ENCODE peak calls at places on chromosomes 6 and 20, in ten cellular contexts. One of them, this sample, is unnamed.

GRCh38 chr20:49706548-49707517 is 6.8 kb downstream of the B4GALT5 start:
- DNase-seq in GM23338: peak; percentile 37
- DNase-seq in transverse colon: peak; percentile 48
- DNase-seq in right lobe of liver: no peak
- DNase-seq in kidney: no peak
- DNase-seq in cardiac muscle cell: peak; percentile 48
- DNase-seq in adrenal gland: no peak
- DNase-seq in A549: peak; percentile 58
- DNase-seq in upper lobe of right lung: no peak
- DNase-seq in hepatocyte: peak; percentile 48
- DNase-seq in this sample: peak; percentile 50

GRCh38 chr6:166767191-166767590 is 140.1 kb upstream of the RPS6KA2 start:
- DNase-seq in transverse colon: no peak
- DNase-seq in upper lobe of right lung: no peak
- DNase-seq in hepatocyte: no peak
- DNase-seq in adrenal gland: no peak
- DNase-seq in kidney: no peak
- DNase-seq in GM23338: no peak
- DNase-seq in cardiac muscle cell: no peak
- DNase-seq in A549: no peak
- DNase-seq in right lobe of liver: no peak
- DNase-seq in this sample: peak; percentile 6

GRCh38 chr6:134979142-134979541 is 29.2 kb upstream of the ALDH8A1 start:
- DNase-seq in cardiac muscle cell: no peak
- DNase-seq in hepatocyte: no peak
- DNase-seq in kidney: no peak
- DNase-seq in right lobe of liver: no peak
- DNase-seq in GM23338: no peak
- DNase-seq in A549: no peak
- DNase-seq in upper lobe of right lung: no peak
- DNase-seq in adrenal gland: no peak
- DNase-seq in transverse colon: no peak
- DNase-seq in this sample: no peak

GRCh38 chr6:14001329-14002012 is 76.7 kb downstream of the RNF182 start:
- DNase-seq in upper lobe of right lung: no peak
- DNase-seq in hepatocyte: peak; percentile 65
- DNase-seq in adrenal gland: no peak
- DNase-seq in GM23338: no peak
- DNase-seq in A549: peak; percentile 79
- DNase-seq in right lobe of liver: no peak
- DNase-seq in transverse colon: no peak
- DNase-seq in kidney: peak; percentile 39
- DNase-seq in cardiac muscle cell: no peak
- DNase-seq in this sample: no peak

GRCh38 chr20:18004389-18005031 is 35.7 kb downstream of the MGME1 start:
- DNase-seq in cardiac muscle cell: no peak
- DNase-seq in GM23338: no peak
- DNase-seq in upper lobe of right lung: no peak
- DNase-seq in adrenal gland: no peak
- DNase-seq in hepatocyte: no peak
- DNase-seq in kidney: no peak
- DNase-seq in right lobe of liver: no peak
- DNase-seq in A549: no peak
- DNase-seq in transverse colon: peak; percentile 6
- DNase-seq in this sample: no peak

GRCh38 chr6:88493717-88494116 is 327.6 kb upstream of the CNR1 start:
- DNase-seq in A549: no peak
- DNase-seq in cardiac muscle cell: no peak
- DNase-seq in transverse colon: no peak
- DNase-seq in GM23338: no peak
- DNase-seq in upper lobe of right lung: no peak
- DNase-seq in hepatocyte: no peak
- DNase-seq in right lobe of liver: no peak
- DNase-seq in adrenal gland: no peak
- DNase-seq in kidney: no peak
- DNase-seq in this sample: no peak

GRCh38 chr6:143176090-143177021 is 115.7 kb downstream of the AIG1 start:
- DNase-seq in upper lobe of right lung: no peak
- DNase-seq in adrenal gland: no peak
- DNase-seq in hepatocyte: no peak
- DNase-seq in transverse colon: no peak
- DNase-seq in A549: no peak
- DNase-seq in cardiac muscle cell: no peak
- DNase-seq in right lobe of liver: no peak
- DNase-seq in GM23338: peak; percentile 45
- DNase-seq in kidney: no peak
- DNase-seq in this sample: no peak

GRCh38 chr6:125546827-125547226 is 202.6 kb upstream of the HEY2 start:
- DNase-seq in right lobe of liver: peak; percentile 47
- DNase-seq in GM23338: peak; percentile 27
- DNase-seq in A549: peak; percentile 26
- DNase-seq in transverse colon: no peak
- DNase-seq in upper lobe of right lung: no peak
- DNase-seq in kidney: no peak
- DNase-seq in cardiac muscle cell: no peak
- DNase-seq in hepatocyte: no peak
- DNase-seq in adrenal gland: no peak
- DNase-seq in this sample: no peak

GRCh38 chr6:148342146-148343027 is at the start of gene SASH1:
- DNase-seq in kidney: peak; percentile 88
- DNase-seq in A549: peak; percentile 72
- DNase-seq in upper lobe of right lung: peak; percentile 83
- DNase-seq in GM23338: peak; percentile 97
- DNase-seq in hepatocyte: peak; percentile 78
- DNase-seq in transverse colon: peak; percentile 71
- DNase-seq in adrenal gland: peak; percentile 38
- DNase-seq in cardiac muscle cell: peak; percentile 95
- DNase-seq in right lobe of liver: peak; percentile 79
- DNase-seq in this sample: peak; percentile 75
- H3K4me3 ChIP-seq in kidney: peak within 1 kb of the TSS; percentile 88
- H3K4me3 ChIP-seq in A549: peak within 1 kb of the TSS; percentile 65
- H3K4me3 ChIP-seq in upper lobe of right lung: peak within 1 kb of the TSS; percentile 71
- H3K4me3 ChIP-seq in GM23338: peak within 1 kb of the TSS; percentile 84
- H3K4me3 ChIP-seq in hepatocyte: peak within 1 kb of the TSS; percentile 47
- H3K4me3 ChIP-seq in transverse colon: peak within 1 kb of the TSS; percentile 59
- H3K4me3 ChIP-seq in adrenal gland: no peak within 1 kb of the TSS
- H3K4me3 ChIP-seq in cardiac muscle cell: peak within 1 kb of the TSS; percentile 91
- H3K4me3 ChIP-seq in right lobe of liver: peak within 1 kb of the TSS; percentile 62
- H3K4me3 ChIP-seq in this sample: peak within 1 kb of the TSS; percentile 52

GRCh38 chr20:32468860-32469259 is 110.7 kb downstream of the ASXL1 start:
- DNase-seq in GM23338: no peak
- DNase-seq in cardiac muscle cell: no peak
- DNase-seq in adrenal gland: no peak
- DNase-seq in right lobe of liver: no peak
- DNase-seq in kidney: peak; percentile 51
- DNase-seq in A549: no peak
- DNase-seq in upper lobe of right lung: no peak
- DNase-seq in hepatocyte: no peak
- DNase-seq in transverse colon: no peak
- DNase-seq in this sample: no peak

GRCh38 chr20:32467506-32468312 is 109.6 kb downstream of the ASXL1 start:
- DNase-seq in GM23338: no peak
- DNase-seq in upper lobe of right lung: no peak
- DNase-seq in A549: no peak
- DNase-seq in right lobe of liver: no peak
- DNase-seq in kidney: peak; percentile 73
- DNase-seq in transverse colon: peak; percentile 82
- DNase-seq in cardiac muscle cell: no peak
- DNase-seq in hepatocyte: no peak
- DNase-seq in adrenal gland: no peak
- DNase-seq in this sample: peak; percentile 89

GRCh38 chr20:32468313-32468640 is 110.1 kb downstream of the ASXL1 start:
- DNase-seq in cardiac muscle cell: no peak
- DNase-seq in GM23338: no peak
- DNase-seq in right lobe of liver: no peak
- DNase-seq in kidney: peak; percentile 35
- DNase-seq in hepatocyte: no peak
- DNase-seq in transverse colon: no peak
- DNase-seq in upper lobe of right lung: no peak
- DNase-seq in adrenal gland: no peak
- DNase-seq in A549: no peak
- DNase-seq in this sample: peak; percentile 65

GRCh38 chr20:32465092-32465900 is 107.2 kb downstream of the ASXL1 start:
- DNase-seq in right lobe of liver: peak; percentile 82
- DNase-seq in upper lobe of right lung: peak; percentile 88
- DNase-seq in adrenal gland: peak; percentile 85
- DNase-seq in hepatocyte: peak; percentile 94
- DNase-seq in cardiac muscle cell: no peak
- DNase-seq in GM23338: no peak
- DNase-seq in transverse colon: peak; percentile 94
- DNase-seq in kidney: peak; percentile 96
- DNase-seq in A549: peak; percentile 88
- DNase-seq in this sample: peak; percentile 91

DNA sequence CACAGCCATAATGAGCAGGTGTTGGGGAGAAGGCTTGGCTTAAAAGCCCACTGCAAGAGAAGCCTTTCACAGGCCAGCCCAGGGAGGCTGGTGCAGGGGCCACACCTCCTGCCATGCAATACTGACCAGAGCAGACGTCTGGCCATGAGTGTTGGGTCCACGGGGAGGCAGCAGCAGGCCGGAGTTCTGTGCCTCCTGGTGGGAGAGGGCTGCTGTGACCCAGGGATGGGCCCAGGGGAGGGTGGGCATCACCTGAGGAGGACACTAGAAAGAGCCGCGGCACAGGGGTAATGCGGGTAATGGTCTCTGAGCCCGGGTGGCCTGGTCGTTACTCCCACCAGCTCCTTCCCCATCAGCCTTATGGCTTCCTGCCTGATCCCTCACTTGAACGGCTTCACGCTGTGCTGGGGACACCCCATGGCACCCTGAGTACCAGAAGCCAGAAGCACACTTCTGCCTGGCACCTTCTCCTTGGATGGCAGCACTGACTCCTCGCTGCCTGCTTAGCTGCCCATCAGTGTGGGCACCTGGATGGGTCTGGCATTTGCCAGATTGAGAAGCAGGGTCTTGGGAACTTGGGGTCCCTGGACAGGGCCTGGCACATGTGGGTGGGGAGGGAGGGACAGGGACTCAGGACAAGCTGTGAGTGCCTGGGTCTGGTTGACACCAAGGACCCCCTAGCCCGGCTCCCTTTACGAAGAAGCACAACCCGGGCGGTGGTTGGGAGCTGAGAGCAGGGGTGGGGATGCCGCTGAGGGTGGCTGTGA is 108.8 kb downstream of the ASXL1 start:
- DNase-seq in upper lobe of right lung: no peak
- DNase-seq in right lobe of liver: no peak
- DNase-seq in cardiac muscle cell: no peak
- DNase-seq in transverse colon: no peak
- DNase-seq in A549: no peak
- DNase-seq in adrenal gland: no peak
- DNase-seq in GM23338: no peak
- DNase-seq in hepatocyte: no peak
- DNase-seq in kidney: peak; percentile 73
- DNase-seq in this sample: no peak
- H3K27ac ChIP-seq in upper lobe of right lung: peak overlapping the region; percentile 58
- H3K27ac ChIP-seq in right lobe of liver: peak overlapping the region; percentile 76
- H3K27ac ChIP-seq in cardiac muscle cell: peak overlapping the region; percentile 22
- H3K27ac ChIP-seq in transverse colon: peak overlapping the region; percentile 96
- H3K27ac ChIP-seq in A549: peak overlapping the region; percentile 78
- H3K27ac ChIP-seq in adrenal gland: no peak overlapping the region
- H3K27ac ChIP-seq in GM23338: no peak overlapping the region
- H3K27ac ChIP-seq in hepatocyte: peak overlapping the region; percentile 91
- H3K27ac ChIP-seq in kidney: peak overlapping the region; percentile 60
- H3K27ac ChIP-seq in this sample: peak overlapping the region; percentile 82

DNA sequence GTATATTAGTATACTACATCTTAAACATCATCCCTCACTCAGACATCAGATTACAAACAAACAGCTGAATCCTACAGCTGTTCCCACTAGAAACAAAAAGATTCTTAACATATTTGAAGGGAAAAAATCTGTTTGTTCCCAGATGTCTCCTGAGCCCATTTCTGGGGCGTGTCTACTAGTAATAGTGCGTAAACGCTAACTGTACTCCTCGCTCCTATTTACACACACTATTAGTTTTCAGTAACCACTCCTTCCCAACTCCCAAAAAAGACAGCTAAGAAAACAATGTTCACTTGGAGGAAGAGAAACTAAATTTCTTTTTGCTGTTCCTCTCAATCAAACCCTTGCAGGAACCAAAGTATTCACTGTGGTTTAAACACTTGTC is 118.4 kb downstream of the BACH2 start:
- DNase-seq in upper lobe of right lung: no peak
- DNase-seq in adrenal gland: no peak
- DNase-seq in GM23338: no peak
- DNase-seq in transverse colon: no peak
- DNase-seq in A549: no peak
- DNase-seq in kidney: no peak
- DNase-seq in cardiac muscle cell: no peak
- DNase-seq in right lobe of liver: no peak
- DNase-seq in hepatocyte: no peak
- DNase-seq in this sample: no peak
- H3K4me3 ChIP-seq in upper lobe of right lung: no peak overlapping the region
- H3K4me3 ChIP-seq in adrenal gland: no peak overlapping the region
- H3K4me3 ChIP-seq in GM23338: no peak overlapping the region
- H3K4me3 ChIP-seq in transverse colon: no peak overlapping the region
- H3K4me3 ChIP-seq in A549: no peak overlapping the region
- H3K4me3 ChIP-seq in kidney: no peak overlapping the region
- H3K4me3 ChIP-seq in cardiac muscle cell: no peak overlapping the region
- H3K4me3 ChIP-seq in right lobe of liver: no peak overlapping the region
- H3K4me3 ChIP-seq in hepatocyte: no peak overlapping the region
- H3K4me3 ChIP-seq in this sample: no peak overlapping the region

GRCh38 chr6:834190-834589 is 141.3 kb upstream of the EXOC2 start:
- DNase-seq in upper lobe of right lung: no peak
- DNase-seq in cardiac muscle cell: no peak
- DNase-seq in GM23338: no peak
- DNase-seq in kidney: no peak
- DNase-seq in transverse colon: no peak
- DNase-seq in right lobe of liver: no peak
- DNase-seq in hepatocyte: no peak
- DNase-seq in A549: no peak
- DNase-seq in adrenal gland: no peak
- DNase-seq in this sample: no peak

GRCh38 chr6:835476-836160 is 142.7 kb upstream of the EXOC2 start:
- DNase-seq in transverse colon: no peak
- DNase-seq in cardiac muscle cell: no peak
- DNase-seq in kidney: no peak
- DNase-seq in hepatocyte: no peak
- DNase-seq in A549: peak; percentile 45
- DNase-seq in upper lobe of right lung: no peak
- DNase-seq in GM23338: no peak
- DNase-seq in adrenal gland: no peak
- DNase-seq in right lobe of liver: no peak
- DNase-seq in this sample: no peak

GRCh38 chr6:834879-835278 is 141.9 kb upstream of the EXOC2 start:
- DNase-seq in hepatocyte: no peak
- DNase-seq in kidney: no peak
- DNase-seq in GM23338: no peak
- DNase-seq in right lobe of liver: no peak
- DNase-seq in A549: no peak
- DNase-seq in cardiac muscle cell: no peak
- DNase-seq in adrenal gland: no peak
- DNase-seq in upper lobe of right lung: no peak
- DNase-seq in transverse colon: no peak
- DNase-seq in this sample: no peak

GRCh38 chr6:837380-837779 is 144.4 kb upstream of the EXOC2 start:
- DNase-seq in upper lobe of right lung: no peak
- DNase-seq in transverse colon: no peak
- DNase-seq in GM23338: no peak
- DNase-seq in hepatocyte: no peak
- DNase-seq in A549: peak; percentile 81
- DNase-seq in cardiac muscle cell: no peak
- DNase-seq in adrenal gland: no peak
- DNase-seq in right lobe of liver: no peak
- DNase-seq in kidney: no peak
- DNase-seq in this sample: no peak

DNA sequence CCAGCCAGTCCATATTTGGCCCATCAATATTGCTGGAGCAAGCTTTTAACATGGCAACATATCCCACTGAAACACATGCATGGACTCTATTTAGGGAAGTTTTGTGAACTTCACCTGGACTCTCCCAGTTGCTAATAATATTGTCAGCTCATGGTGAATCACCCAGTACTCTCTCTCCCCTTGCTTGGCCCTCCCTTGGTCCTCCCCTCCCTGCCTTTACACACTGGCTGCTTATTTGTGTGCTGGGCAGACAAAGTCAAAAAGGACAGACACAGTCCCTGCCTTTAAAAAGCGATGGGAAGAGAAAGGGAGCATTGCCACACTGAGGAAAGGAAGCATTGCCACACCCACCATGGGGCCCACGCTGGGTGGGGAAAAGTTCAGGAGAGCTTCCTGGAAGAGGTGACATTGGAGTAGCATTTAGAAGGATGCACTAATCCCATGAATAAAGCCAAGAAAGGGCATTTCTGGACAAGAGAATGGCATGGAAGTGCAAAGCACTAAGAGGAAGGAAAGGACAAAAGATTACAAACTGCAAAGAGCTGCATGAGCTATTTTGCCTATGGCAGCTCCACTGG is 143.4 kb upstream of the EXOC2 start:
- DNase-seq in right lobe of liver: no peak
- DNase-seq in transverse colon: no peak
- DNase-seq in hepatocyte: no peak
- DNase-seq in cardiac muscle cell: no peak
- DNase-seq in A549: peak; percentile 46
- DNase-seq in kidney: no peak
- DNase-seq in GM23338: no peak
- DNase-seq in adrenal gland: no peak
- DNase-seq in upper lobe of right lung: no peak
- DNase-seq in this sample: no peak
- H3K27ac ChIP-seq in right lobe of liver: peak overlapping the region; percentile 63
- H3K27ac ChIP-seq in transverse colon: no peak overlapping the region
- H3K27ac ChIP-seq in hepatocyte: peak overlapping the region; percentile 73
- H3K27ac ChIP-seq in cardiac muscle cell: no peak overlapping the region
- H3K27ac ChIP-seq in A549: peak overlapping the region; percentile 78
- H3K27ac ChIP-seq in kidney: no peak overlapping the region
- H3K27ac ChIP-seq in GM23338: no peak overlapping the region
- H3K27ac ChIP-seq in adrenal gland: no peak overlapping the region
- H3K27ac ChIP-seq in upper lobe of right lung: no peak overlapping the region
- H3K27ac ChIP-seq in this sample: no peak overlapping the region